ENCODE peak calls at places on chromosomes 3 and 15, in ten cellular contexts. One of them, this sample, is unnamed.

GRCh38 chr3:152258448-152259302 is 10.1 kb upstream of the MBNL1 start:
- DNase-seq in GM04504: peak
- DNase-seq in T-helper 1 cell: peak
- DNase-seq in suprapubic skin: peak
- DNase-seq in stimulated activated CD8-positive, alpha-beta memory T cell treated with anti-CD3 and anti-CD28 coated beads, Interleukin-4, amount 100 ng/mL, for 1 hour: peak
- DNase-seq in RWPE1: peak
- DNase-seq in NCI-H2081: no peak
- DNase-seq in HTR-8/SVneo: peak
- DNase-seq in K562: peak
- DNase-seq in NCI-H774: no peak
- DNase-seq in this sample: no peak

GRCh38 chr3:107283948-107284347 is 93.3 kb upstream of the CCDC54 start:
- DNase-seq in NCI-H774: no peak
- DNase-seq in T-helper 1 cell: no peak
- DNase-seq in RWPE1: no peak
- DNase-seq in NCI-H2081: no peak
- DNase-seq in stimulated activated CD8-positive, alpha-beta memory T cell treated with anti-CD3 and anti-CD28 coated beads, Interleukin-4, amount 100 ng/mL, for 1 hour: no peak
- DNase-seq in suprapubic skin: no peak
- DNase-seq in HTR-8/SVneo: no peak
- DNase-seq in GM04504: no peak
- DNase-seq in K562: no peak
- DNase-seq in this sample: no peak

GRCh38 chr3:187368765-187369450 is 723 bp downstream of the RTP4 start:
- DNase-seq in stimulated activated CD8-positive, alpha-beta memory T cell treated with anti-CD3 and anti-CD28 coated beads, Interleukin-4, amount 100 ng/mL, for 1 hour: no peak
- DNase-seq in T-helper 1 cell: no peak
- DNase-seq in K562: no peak
- DNase-seq in NCI-H2081: no peak
- DNase-seq in HTR-8/SVneo: no peak
- DNase-seq in GM04504: no peak
- DNase-seq in NCI-H774: no peak
- DNase-seq in RWPE1: peak
- DNase-seq in suprapubic skin: no peak
- DNase-seq in this sample: no peak

GRCh38 chr3:115347737-115348136 is 200.6 kb upstream of the ZBTB20 start:
- DNase-seq in HTR-8/SVneo: no peak
- DNase-seq in GM04504: no peak
- DNase-seq in suprapubic skin: no peak
- DNase-seq in RWPE1: no peak
- DNase-seq in K562: no peak
- DNase-seq in stimulated activated CD8-positive, alpha-beta memory T cell treated with anti-CD3 and anti-CD28 coated beads, Interleukin-4, amount 100 ng/mL, for 1 hour: no peak
- DNase-seq in NCI-H2081: no peak
- DNase-seq in T-helper 1 cell: no peak
- DNase-seq in NCI-H774: no peak
- DNase-seq in this sample: no peak

GRCh38 chr15:72532991-72533601 is 59.0 kb downstream of the ARIH1 start:
- DNase-seq in stimulated activated CD8-positive, alpha-beta memory T cell treated with anti-CD3 and anti-CD28 coated beads, Interleukin-4, amount 100 ng/mL, for 1 hour: no peak
- DNase-seq in HTR-8/SVneo: no peak
- DNase-seq in K562: peak
- DNase-seq in RWPE1: no peak
- DNase-seq in NCI-H774: no peak
- DNase-seq in NCI-H2081: no peak
- DNase-seq in suprapubic skin: no peak
- DNase-seq in T-helper 1 cell: peak
- DNase-seq in GM04504: no peak
- DNase-seq in this sample: no peak

GRCh38 chr3:106063909-106064308 is 195.1 kb upstream of the CBLB start:
- DNase-seq in NCI-H774: no peak
- DNase-seq in K562: no peak
- DNase-seq in suprapubic skin: no peak
- DNase-seq in HTR-8/SVneo: no peak
- DNase-seq in GM04504: no peak
- DNase-seq in T-helper 1 cell: no peak
- DNase-seq in RWPE1: no peak
- DNase-seq in stimulated activated CD8-positive, alpha-beta memory T cell treated with anti-CD3 and anti-CD28 coated beads, Interleukin-4, amount 100 ng/mL, for 1 hour: no peak
- DNase-seq in NCI-H2081: no peak
- DNase-seq in this sample: no peak

GRCh38 chr3:88641033-88641604 is 466.3 kb upstream of the EPHA3 start:
- DNase-seq in suprapubic skin: no peak
- DNase-seq in T-helper 1 cell: no peak
- DNase-seq in GM04504: no peak
- DNase-seq in RWPE1: no peak
- DNase-seq in K562: no peak
- DNase-seq in NCI-H774: no peak
- DNase-seq in HTR-8/SVneo: no peak
- DNase-seq in stimulated activated CD8-positive, alpha-beta memory T cell treated with anti-CD3 and anti-CD28 coated beads, Interleukin-4, amount 100 ng/mL, for 1 hour: no peak
- DNase-seq in NCI-H2081: no peak
- DNase-seq in this sample: no peak

GRCh38 chr3:152173627-152174026 is 95.1 kb upstream of the MBNL1 start:
- DNase-seq in GM04504: no peak
- DNase-seq in stimulated activated CD8-positive, alpha-beta memory T cell treated with anti-CD3 and anti-CD28 coated beads, Interleukin-4, amount 100 ng/mL, for 1 hour: no peak
- DNase-seq in T-helper 1 cell: no peak
- DNase-seq in NCI-H2081: no peak
- DNase-seq in suprapubic skin: no peak
- DNase-seq in K562: no peak
- DNase-seq in HTR-8/SVneo: no peak
- DNase-seq in RWPE1: no peak
- DNase-seq in NCI-H774: no peak
- DNase-seq in this sample: no peak

GRCh38 chr3:32460031-32460749 is 42.5 kb downstream of the CMTM6 start:
- DNase-seq in K562: no peak
- DNase-seq in NCI-H2081: peak
- DNase-seq in HTR-8/SVneo: no peak
- DNase-seq in stimulated activated CD8-positive, alpha-beta memory T cell treated with anti-CD3 and anti-CD28 coated beads, Interleukin-4, amount 100 ng/mL, for 1 hour: peak
- DNase-seq in RWPE1: no peak
- DNase-seq in GM04504: no peak
- DNase-seq in T-helper 1 cell: peak
- DNase-seq in NCI-H774: no peak
- DNase-seq in suprapubic skin: no peak
- DNase-seq in this sample: no peak

GRCh38 chr3:179513867-179514266 is 48.9 kb upstream of the ACTL6A start:
- DNase-seq in stimulated activated CD8-positive, alpha-beta memory T cell treated with anti-CD3 and anti-CD28 coated beads, Interleukin-4, amount 100 ng/mL, for 1 hour: no peak
- DNase-seq in suprapubic skin: no peak
- DNase-seq in RWPE1: no peak
- DNase-seq in NCI-H2081: no peak
- DNase-seq in K562: no peak
- DNase-seq in GM04504: no peak
- DNase-seq in HTR-8/SVneo: no peak
- DNase-seq in NCI-H774: no peak
- DNase-seq in T-helper 1 cell: no peak
- DNase-seq in this sample: no peak